ENCODE peak calls at places on chromosomes 5 and 9, in eight cellular contexts. One of them, this sample, is unnamed.

GRCh38 chr5:169354263-169354662 is 53.3 kb upstream of the SLIT3 start:
- DNase-seq in HepG2: no peak
- DNase-seq in sigmoid colon: no peak
- DNase-seq in endothelial cell of umbilical vein: peak
- DNase-seq in stomach: no peak
- DNase-seq in tibial nerve: no peak
- DNase-seq in adrenal gland: no peak
- DNase-seq in body of pancreas: no peak
- DNase-seq in this sample: no peak

GRCh38 chr5:37888476-37888875 is 48.6 kb upstream of the GDNF start:
- DNase-seq in adrenal gland: no peak
- DNase-seq in tibial nerve: no peak
- DNase-seq in stomach: no peak
- DNase-seq in sigmoid colon: no peak
- DNase-seq in HepG2: no peak
- DNase-seq in body of pancreas: no peak
- DNase-seq in endothelial cell of umbilical vein: no peak
- DNase-seq in this sample: peak

GRCh38 chr5:134937547-134937946 is 30.2 kb upstream of the CATSPER3 start:
- DNase-seq in HepG2: no peak
- DNase-seq in sigmoid colon: no peak
- DNase-seq in endothelial cell of umbilical vein: no peak
- DNase-seq in stomach: no peak
- DNase-seq in adrenal gland: no peak
- DNase-seq in body of pancreas: no peak
- DNase-seq in tibial nerve: no peak
- DNase-seq in this sample: no peak

GRCh38 chr9:11038956-11039355 is 426.2 kb upstream of the PTPRD start:
- DNase-seq in stomach: no peak
- DNase-seq in endothelial cell of umbilical vein: no peak
- DNase-seq in HepG2: no peak
- DNase-seq in tibial nerve: no peak
- DNase-seq in sigmoid colon: no peak
- DNase-seq in body of pancreas: no peak
- DNase-seq in adrenal gland: no peak
- DNase-seq in this sample: no peak

GRCh38 chr9:76433851-76434250 is 25.1 kb upstream of the GCNT1 start:
- DNase-seq in body of pancreas: no peak
- DNase-seq in tibial nerve: no peak
- DNase-seq in endothelial cell of umbilical vein: no peak
- DNase-seq in stomach: no peak
- DNase-seq in adrenal gland: no peak
- DNase-seq in sigmoid colon: no peak
- DNase-seq in HepG2: no peak
- DNase-seq in this sample: no peak

GRCh38 chr5:64612349-64612961 is 77.8 kb upstream of the SHISAL2B start:
- DNase-seq in tibial nerve: peak
- DNase-seq in endothelial cell of umbilical vein: peak
- DNase-seq in body of pancreas: peak
- DNase-seq in HepG2: peak
- DNase-seq in stomach: peak
- DNase-seq in sigmoid colon: no peak
- DNase-seq in adrenal gland: peak
- DNase-seq in this sample: no peak

GRCh38 chr9:110028281-110029075 is 179.5 kb downstream of the C9orf152 start:
- DNase-seq in tibial nerve: no peak
- DNase-seq in stomach: no peak
- DNase-seq in sigmoid colon: no peak
- DNase-seq in body of pancreas: no peak
- DNase-seq in endothelial cell of umbilical vein: peak
- DNase-seq in adrenal gland: no peak
- DNase-seq in HepG2: no peak
- DNase-seq in this sample: no peak

GRCh38 chr9:69030851-69031645 is 4.5 kb upstream of the FXN start:
- DNase-seq in stomach: no peak
- DNase-seq in adrenal gland: no peak
- DNase-seq in body of pancreas: no peak
- DNase-seq in tibial nerve: no peak
- DNase-seq in endothelial cell of umbilical vein: peak
- DNase-seq in HepG2: no peak
- DNase-seq in sigmoid colon: no peak
- DNase-seq in this sample: no peak

GRCh38 chr9:5188060-5188707 is 2.7 kb upstream of the INSL6 start:
- DNase-seq in sigmoid colon: no peak
- DNase-seq in adrenal gland: no peak
- DNase-seq in tibial nerve: no peak
- DNase-seq in HepG2: no peak
- DNase-seq in endothelial cell of umbilical vein: no peak
- DNase-seq in body of pancreas: no peak
- DNase-seq in stomach: no peak
- DNase-seq in this sample: no peak

DNA sequence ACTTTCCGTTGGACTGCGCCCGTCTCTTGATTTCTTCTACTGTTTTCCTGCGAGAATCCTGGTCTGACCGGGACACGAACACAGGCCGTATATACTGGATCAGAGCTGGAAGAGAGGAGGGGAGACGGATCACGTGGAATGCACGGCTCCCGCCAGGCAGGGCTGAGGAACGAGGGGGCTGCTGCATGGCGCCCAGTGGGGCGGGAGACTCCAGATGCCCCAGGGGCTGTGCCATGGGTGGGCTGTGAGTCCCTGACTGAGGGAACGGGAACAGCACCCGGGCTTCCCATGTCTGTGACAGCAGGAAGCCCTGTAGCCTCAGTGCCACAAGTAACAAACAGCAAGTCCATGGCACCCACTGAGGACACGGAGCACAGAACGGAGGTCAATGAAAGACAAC is 34.0 kb downstream of the LPCAT1 start:
- DNase-seq in tibial nerve: no peak
- DNase-seq in endothelial cell of umbilical vein: no peak
- DNase-seq in adrenal gland: no peak
- DNase-seq in sigmoid colon: no peak
- DNase-seq in HepG2: no peak
- DNase-seq in body of pancreas: no peak
- DNase-seq in stomach: no peak
- DNase-seq in this sample: no peak
- TF ChIP-seq POLR2A in tibial nerve: no peak
- TF ChIP-seq POLR2A in endothelial cell of umbilical vein: no peak
- TF ChIP-seq POLR2A in adrenal gland: no peak
- TF ChIP-seq POLR2A in sigmoid colon: no peak
- TF ChIP-seq POLR2A in HepG2: no peak
- TF ChIP-seq POLR2A in body of pancreas: no peak
- TF ChIP-seq POLR2A in stomach: no peak
- TF ChIP-seq POLR2A in this sample: no peak

GRCh38 chr9:115212832-115213231 is 94.9 kb upstream of the TNC start:
- DNase-seq in adrenal gland: no peak
- DNase-seq in stomach: no peak
- DNase-seq in HepG2: no peak
- DNase-seq in sigmoid colon: no peak
- DNase-seq in tibial nerve: no peak
- DNase-seq in endothelial cell of umbilical vein: no peak
- DNase-seq in body of pancreas: no peak
- DNase-seq in this sample: no peak

GRCh38 chr9:115210699-115211098 is 92.7 kb upstream of the TNC start:
- DNase-seq in endothelial cell of umbilical vein: no peak
- DNase-seq in adrenal gland: no peak
- DNase-seq in sigmoid colon: no peak
- DNase-seq in body of pancreas: no peak
- DNase-seq in tibial nerve: no peak
- DNase-seq in HepG2: no peak
- DNase-seq in stomach: no peak
- DNase-seq in this sample: no peak

GRCh38 chr9:115209601-115210306 is 91.8 kb upstream of the TNC start:
- DNase-seq in sigmoid colon: no peak
- DNase-seq in body of pancreas: no peak
- DNase-seq in tibial nerve: no peak
- DNase-seq in adrenal gland: no peak
- DNase-seq in endothelial cell of umbilical vein: no peak
- DNase-seq in stomach: no peak
- DNase-seq in HepG2: no peak
- DNase-seq in this sample: no peak

GRCh38 chr9:115213777-115214428 is 95.9 kb upstream of the TNC start:
- DNase-seq in stomach: no peak
- DNase-seq in body of pancreas: no peak
- DNase-seq in endothelial cell of umbilical vein: no peak
- DNase-seq in sigmoid colon: peak
- DNase-seq in tibial nerve: no peak
- DNase-seq in adrenal gland: no peak
- DNase-seq in HepG2: no peak
- DNase-seq in this sample: peak

GRCh38 chr9:115211413-115212204 is 93.7 kb upstream of the TNC start:
- DNase-seq in HepG2: no peak
- DNase-seq in endothelial cell of umbilical vein: no peak
- DNase-seq in stomach: no peak
- DNase-seq in sigmoid colon: no peak
- DNase-seq in adrenal gland: no peak
- DNase-seq in body of pancreas: no peak
- DNase-seq in tibial nerve: no peak
- DNase-seq in this sample: no peak
- TF ChIP-seq POLR2A in HepG2: no peak
- TF ChIP-seq POLR2A in endothelial cell of umbilical vein: no peak
- TF ChIP-seq POLR2A in stomach: no peak
- TF ChIP-seq POLR2A in sigmoid colon: no peak
- TF ChIP-seq POLR2A in adrenal gland: no peak
- TF ChIP-seq POLR2A in body of pancreas: no peak
- TF ChIP-seq POLR2A in tibial nerve: no peak
- TF ChIP-seq POLR2A in this sample: no peak

DNA sequence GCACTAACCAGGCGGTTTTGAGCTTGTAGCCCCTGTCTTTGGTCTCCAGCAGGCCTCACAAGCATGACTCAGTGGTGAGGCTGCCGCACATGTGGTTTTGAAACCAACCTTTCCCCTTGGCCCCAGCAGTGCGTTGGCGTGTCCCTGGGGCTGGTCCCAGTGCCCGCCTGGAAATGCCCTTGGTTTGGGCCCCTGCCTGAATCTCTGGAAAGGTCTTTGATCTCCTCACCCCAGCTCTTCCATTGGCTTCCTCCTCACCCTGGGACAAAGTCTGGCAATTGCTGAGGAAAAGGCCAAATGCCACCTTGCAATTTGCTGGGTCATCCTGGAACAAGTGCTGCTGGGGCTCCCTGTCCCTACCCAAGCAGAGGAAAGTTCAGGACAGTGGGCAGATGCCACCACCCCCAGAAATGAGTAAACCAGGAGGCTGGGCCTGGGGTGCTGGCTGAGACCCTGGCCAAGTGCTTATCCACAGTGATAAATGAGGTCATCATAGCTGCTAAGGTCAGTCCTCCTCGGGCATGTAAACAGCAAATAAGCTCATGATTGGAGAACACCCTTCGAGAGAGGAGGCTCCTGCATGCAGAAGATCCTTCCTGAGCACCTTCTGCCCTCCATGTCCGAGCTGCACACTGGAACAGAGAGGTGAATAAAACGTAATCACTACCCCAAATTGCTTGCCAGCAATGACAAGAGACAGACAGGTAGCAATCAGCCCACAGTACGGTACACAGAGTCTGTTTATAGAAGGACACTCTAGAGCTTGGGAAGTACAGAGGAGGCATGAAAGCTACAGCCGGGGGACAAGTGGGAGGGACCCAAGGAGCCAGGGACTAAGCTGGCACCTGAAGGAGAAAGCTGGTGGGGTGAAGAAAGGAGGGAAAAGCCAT is 98.9 kb upstream of the CPEB4 start:
- DNase-seq in tibial nerve: no peak
- DNase-seq in HepG2: peak
- DNase-seq in sigmoid colon: peak
- DNase-seq in body of pancreas: no peak
- DNase-seq in endothelial cell of umbilical vein: no peak
- DNase-seq in stomach: peak
- DNase-seq in adrenal gland: peak
- DNase-seq in this sample: peak
- TF ChIP-seq POLR2A in tibial nerve: no peak
- TF ChIP-seq POLR2A in HepG2: no peak
- TF ChIP-seq POLR2A in sigmoid colon: no peak
- TF ChIP-seq POLR2A in body of pancreas: no peak
- TF ChIP-seq POLR2A in endothelial cell of umbilical vein: no peak
- TF ChIP-seq POLR2A in stomach: no peak
- TF ChIP-seq POLR2A in adrenal gland: peak
- TF ChIP-seq POLR2A in this sample: no peak

GRCh38 chr5:167755420-167755819 is 536.0 kb upstream of the WWC1 start:
- DNase-seq in endothelial cell of umbilical vein: no peak
- DNase-seq in adrenal gland: no peak
- DNase-seq in sigmoid colon: no peak
- DNase-seq in stomach: no peak
- DNase-seq in HepG2: no peak
- DNase-seq in body of pancreas: no peak
- DNase-seq in tibial nerve: no peak
- DNase-seq in this sample: no peak

GRCh38 chr5:167753725-167754490 is 537.5 kb upstream of the WWC1 start:
- DNase-seq in sigmoid colon: no peak
- DNase-seq in adrenal gland: no peak
- DNase-seq in endothelial cell of umbilical vein: no peak
- DNase-seq in stomach: no peak
- DNase-seq in HepG2: no peak
- DNase-seq in body of pancreas: no peak
- DNase-seq in tibial nerve: no peak
- DNase-seq in this sample: no peak

GRCh38 chr5:167759411-167759821 is 532.0 kb upstream of the WWC1 start:
- DNase-seq in tibial nerve: no peak
- DNase-seq in body of pancreas: no peak
- DNase-seq in endothelial cell of umbilical vein: no peak
- DNase-seq in adrenal gland: no peak
- DNase-seq in HepG2: no peak
- DNase-seq in stomach: no peak
- DNase-seq in sigmoid colon: no peak
- DNase-seq in this sample: peak

GRCh38 chr5:167754501-167754941 is 536.9 kb upstream of the WWC1 start:
- DNase-seq in sigmoid colon: no peak
- DNase-seq in HepG2: no peak
- DNase-seq in tibial nerve: no peak
- DNase-seq in body of pancreas: no peak
- DNase-seq in endothelial cell of umbilical vein: no peak
- DNase-seq in stomach: no peak
- DNase-seq in adrenal gland: no peak
- DNase-seq in this sample: peak
- TF ChIP-seq POLR2A in sigmoid colon: no peak
- TF ChIP-seq POLR2A in HepG2: no peak
- TF ChIP-seq POLR2A in tibial nerve: no peak
- TF ChIP-seq POLR2A in body of pancreas: no peak
- TF ChIP-seq POLR2A in endothelial cell of umbilical vein: no peak
- TF ChIP-seq POLR2A in stomach: no peak
- TF ChIP-seq POLR2A in adrenal gland: no peak
- TF ChIP-seq POLR2A in this sample: no peak

DNA sequence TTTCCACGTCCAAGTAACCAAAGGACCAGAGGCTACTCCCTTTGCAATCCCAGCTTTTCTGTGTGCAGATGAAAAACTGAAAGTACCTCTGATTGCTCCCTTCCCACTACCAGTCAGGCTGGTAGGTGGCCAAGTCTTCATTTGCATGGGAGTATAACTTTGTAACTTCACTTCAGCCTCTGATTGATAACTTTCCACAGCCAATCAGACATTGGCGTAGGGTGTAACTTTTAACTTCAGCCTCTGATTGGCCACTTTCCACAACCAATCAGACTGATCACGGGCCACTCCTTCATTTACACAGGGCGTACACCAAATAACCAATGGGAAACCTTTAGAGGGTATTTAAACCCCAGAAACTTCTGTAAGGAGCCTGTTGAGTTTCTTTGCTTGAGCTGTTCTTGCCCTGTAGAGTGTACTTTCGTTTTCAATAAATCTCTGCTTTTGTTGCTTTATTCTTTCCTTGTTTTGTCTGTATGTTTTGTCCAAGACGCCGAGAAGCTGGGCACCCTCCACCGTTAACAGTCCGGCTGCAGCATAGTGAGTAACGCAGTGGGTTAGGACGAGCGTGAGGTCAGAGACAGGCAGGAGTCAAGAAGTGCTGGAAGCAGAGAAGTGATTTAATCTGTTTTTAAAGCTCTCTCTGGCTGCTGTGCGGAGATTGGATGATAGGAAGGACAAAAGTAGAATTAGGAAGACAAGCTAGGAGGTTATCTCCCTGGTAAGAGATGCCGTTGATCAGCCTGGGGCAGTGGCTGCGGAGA is 3.5 kb upstream of the EXOSC2 start:
- DNase-seq in body of pancreas: peak
- DNase-seq in stomach: peak
- DNase-seq in tibial nerve: peak
- DNase-seq in adrenal gland: peak
- DNase-seq in endothelial cell of umbilical vein: peak
- DNase-seq in HepG2: peak
- DNase-seq in sigmoid colon: peak
- DNase-seq in this sample: peak
- TF ChIP-seq POLR2A in body of pancreas: peak
- TF ChIP-seq POLR2A in stomach: no peak
- TF ChIP-seq POLR2A in tibial nerve: peak
- TF ChIP-seq POLR2A in adrenal gland: peak
- TF ChIP-seq POLR2A in endothelial cell of umbilical vein: no peak
- TF ChIP-seq POLR2A in HepG2: peak
- TF ChIP-seq POLR2A in sigmoid colon: peak
- TF ChIP-seq POLR2A in this sample: no peak

This sample was measured in H54.